ENCODE peak calls at places on chromosome 10, in six cellular contexts. T is tibial nerve, O is cardiac fibroblast, S is GM13977, L is heart left ventricle, K is foreskin keratinocyte. M is an unnamed sample.

GRCh38 chr10:100109670-100110069 is 28.0 kb upstream of the CPN1 start:
- DNase-seq in T (no peak), L (no peak), S (no peak), O (no peak), K (no peak), M (no peak)

GRCh38 chr10:80580811-80581468 is 43.2 kb downstream of the SH2D4B start:
- DNase-seq in T (no peak), S (no peak), O (no peak), K (no peak), L (no peak), M (no peak)

GRCh38 chr10:20489961-20490360 is 407.1 kb downstream of the NEBL start:
- DNase-seq in L (no peak), K (no peak), O (no peak), T (no peak), S (no peak), M (no peak)

GRCh38 chr10:43249962-43250624 is 16.8 kb downstream of the RASGEF1A start:
- DNase-seq in S (no peak), K (no peak), L (peak; percentile 33), O (no peak), T (peak; percentile 1), M (no peak)

GRCh38 chr10:58608356-58608755 is 95.7 kb downstream of the BICC1 start:
- DNase-seq in O (no peak), S (no peak), T (no peak), K (no peak), L (no peak), M (no peak)

GRCh38 chr10:22002531-22003110 is 909 bp downstream of the DNAJC1 start:
- DNase-seq in O (peak; percentile 67), T (no peak), L (no peak), S (peak; percentile 20), K (no peak), M (peak; percentile 56)

GRCh38 chr10:30038961-30039536 is 20.3 kb downstream of the JCAD start:
- DNase-seq in T (no peak), O (no peak), L (no peak), K (no peak), S (no peak), M (no peak)

GRCh38 chr10:79056736-79057391 is 11.9 kb upstream of the ZMIZ1 start:
- DNase-seq in L (peak; percentile 20), K (no peak), O (no peak), S (no peak), T (no peak), M (no peak)

GRCh38 chr10:111281516-111281915 is 204.7 kb downstream of the ADRA2A start:
- DNase-seq in L (no peak), K (no peak), S (no peak), O (no peak), T (no peak), M (no peak)

GRCh38 chr10:86162036-86162435 is 204.6 kb downstream of the GRID1 start:
- DNase-seq in O (no peak), S (no peak), L (no peak), K (no peak), T (no peak), M (no peak)

GRCh38 chr10:48490576-48491345 is 114.1 kb downstream of the ARHGAP22 start:
- DNase-seq in S (no peak), L (no peak), O (no peak), K (no peak), T (no peak), M (peak; percentile 8)

GRCh38 chr10:1374901-1375804 is 319.0 kb downstream of the WDR37 start:
- DNase-seq in L (no peak), S (no peak), T (no peak), K (no peak), O (no peak), M (no peak)

GRCh38 chr10:13784067-13784466 is 197.3 kb downstream of the PRPF18 start:
- DNase-seq in T (no peak), L (no peak), S (peak; percentile 40), K (no peak), O (peak; percentile 50), M (no peak)

GRCh38 chr10:78397796-78398195 is 364.1 kb downstream of the RPS24 start:
- DNase-seq in K (no peak), L (no peak), T (no peak), O (no peak), S (no peak), M (no peak)

GRCh38 chr10:112307631-112308502 is 24.7 kb downstream of the TECTB start:
- DNase-seq in K (no peak), S (peak; percentile 69), O (peak; percentile 20), L (no peak), T (no peak), M (no peak)

GRCh38 chr10:103605359-103606156 is 112.1 kb downstream of the NEURL1 start:
- DNase-seq in O (peak; percentile 76), K (no peak), T (peak; percentile 69), S (peak; percentile 79), L (no peak), M (no peak)

GRCh38 chr10:64760371-64760770 is 1239.2 kb downstream of the REEP3 start:
- DNase-seq in S (no peak), L (no peak), O (no peak), K (no peak), T (no peak), M (no peak)

GRCh38 chr10:104608076-104608828 is 32.8 kb upstream of the SORCS3 start:
- DNase-seq in O (no peak), L (no peak), T (no peak), S (no peak), K (no peak), M (no peak)

GRCh38 chr10:131396108-131397010 is 84.8 kb upstream of the TCERG1L start:
- DNase-seq in L (no peak), T (no peak), K (no peak), S (no peak), O (no peak), M (no peak)

GRCh38 chr10:98405422-98405821 is 9.6 kb downstream of the PYROXD2 start:
- DNase-seq in K (no peak), S (no peak), L (no peak), T (no peak), O (no peak), M (no peak)

GRCh38 chr10:103188853-103189252 is 4.2 kb downstream of the NT5C2 start:
- DNase-seq in L (no peak), S (no peak), K (no peak), T (no peak), O (peak; percentile 41), M (no peak)

GRCh38 chr10:112585052-112585451 is 138.0 kb downstream of the VTI1A start:
- DNase-seq in O (peak; percentile 27), K (peak; percentile 45), L (no peak), T (no peak), S (no peak), M (no peak)

GRCh38 chr10:128971324-128971723 is 495.7 kb upstream of the MGMT start:
- DNase-seq in T (no peak), O (no peak), S (no peak), L (no peak), K (no peak), M (no peak)
- TF ChIP-seq CTCF in T (no peak), O (no peak), S (no peak), L (no peak), K (no peak), M (no peak)

GRCh38 chr10:35427543-35427942 is 91.2 kb downstream of the CCNY start:
- DNase-seq in S (no peak), K (no peak), T (no peak), O (no peak), L (no peak), M (no peak)

GRCh38 chr10:35423505-35424306 is 87.4 kb downstream of the CCNY start:
- DNase-seq in S (no peak), O (no peak), K (peak; percentile 51), T (no peak), L (no peak), M (no peak)

GRCh38 chr10:35426657-35427056 is 90.3 kb downstream of the CCNY start:
- DNase-seq in L (no peak), T (no peak), K (no peak), O (no peak), S (no peak), M (no peak)

GRCh38 chr10:35424680-35425285 is 88.5 kb downstream of the CCNY start:
- DNase-seq in T (no peak), K (no peak), O (no peak), L (no peak), S (no peak), M (no peak)

GRCh38 chr10:35425596-35425995 is 89.3 kb downstream of the CCNY start:
- DNase-seq in L (no peak), O (no peak), S (no peak), T (no peak), K (no peak), M (no peak)
- TF ChIP-seq CTCF in L (no peak), O (peak; percentile 2), S (no peak), T (no peak), K (no peak), M (no peak)

DNA sequence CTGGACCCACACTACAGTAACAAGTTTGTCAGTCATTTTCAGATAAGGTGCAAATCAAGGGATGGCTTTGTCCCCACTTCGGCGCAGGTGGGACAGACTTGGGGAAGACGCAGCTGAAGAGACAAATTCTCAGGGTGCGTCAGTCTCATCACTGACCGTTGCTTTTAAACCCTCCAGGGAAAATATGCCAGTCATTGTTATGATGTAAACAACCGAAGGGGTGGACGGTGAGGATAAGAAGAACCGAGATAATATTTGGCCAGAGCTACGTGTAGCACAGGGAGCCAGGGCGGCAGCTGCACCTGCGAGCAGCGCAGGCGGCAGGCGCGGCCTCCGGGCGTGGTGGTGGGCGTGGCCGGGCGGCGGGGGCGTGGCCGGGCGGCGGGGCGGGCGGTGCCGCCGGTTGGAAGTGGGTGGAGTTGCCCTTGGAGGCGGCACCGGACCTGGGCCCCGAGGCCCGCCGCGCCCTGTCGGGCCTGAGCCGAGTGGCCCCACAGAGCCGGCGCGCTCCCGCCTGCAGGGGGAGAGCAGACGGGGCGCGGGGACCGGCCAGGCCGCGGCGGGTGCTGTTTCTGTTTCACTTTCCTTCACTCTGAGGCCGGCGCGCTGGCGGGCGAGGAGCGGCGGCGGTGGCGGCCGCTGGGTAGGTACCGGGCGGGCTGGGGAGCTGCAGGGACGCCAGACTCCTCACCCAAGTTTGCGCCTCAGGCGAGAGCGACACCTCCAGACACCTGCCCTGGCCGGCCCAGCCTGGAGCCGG is at the start of gene PCGF5:
- DNase-seq in T (peak; percentile 74), O (peak; percentile 92), K (peak; percentile 53), L (peak; percentile 97), S (peak; percentile 97), M (peak; percentile 91)
- TF ChIP-seq CTCF in T (peak; percentile 43), O (no peak), K (peak; percentile 53), L (peak; percentile 18), S (peak; percentile 43), M (peak; percentile 10)

DNA sequence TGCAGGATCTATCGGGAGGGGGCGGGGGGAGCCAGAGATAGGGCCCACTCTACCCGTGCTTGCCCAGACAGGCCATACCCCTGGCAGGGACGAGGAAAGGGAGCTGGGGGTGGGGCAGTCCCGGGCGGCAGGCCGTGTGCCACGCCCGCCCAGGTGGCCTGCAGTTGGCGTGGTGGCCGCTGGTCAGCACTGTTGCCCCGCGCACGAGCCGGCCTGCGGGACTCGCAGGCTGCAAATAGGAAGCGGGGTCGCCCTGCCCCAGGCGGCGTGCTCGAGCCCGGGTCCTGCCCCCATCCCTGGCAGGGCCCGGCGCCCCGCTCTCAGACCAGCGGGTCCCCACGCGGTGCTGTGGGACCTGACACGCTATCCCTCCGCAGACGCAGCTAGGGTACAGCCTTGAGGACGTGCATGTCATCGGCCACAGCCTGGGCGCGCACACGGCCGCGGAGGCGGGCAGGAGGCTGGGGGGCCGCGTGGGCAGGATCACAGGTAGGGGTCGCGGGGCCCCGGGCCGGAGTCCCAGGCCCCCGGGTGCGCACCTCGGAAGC is 6.7 kb downstream of the PNLIPRP2 start:
- DNase-seq in O (peak; percentile 7), L (no peak), T (no peak), K (no peak), S (no peak), M (no peak)
- TF ChIP-seq CTCF in O (peak; percentile 3), L (peak; percentile 38), T (peak; percentile 81), K (peak; percentile 49), S (no peak), M (no peak)